ENCODE peak calls at places on chromosomes 13 and 19, in nine cellular contexts. A, R, V, H, N, E, M, B and Z are unnamed samples.
A peak's percentile ranks its signal among the peaks of the same experiment; 100 is the strongest.

GRCh38 chr19:4896372-4896771 is 6.3 kb downstream of the ARRDC5 start:
- DNase-seq in N (no peak), V (no peak), H (no peak), M (no peak), A (no peak), E (peak; percentile 77), R (peak; percentile 65), B (no peak), Z (no peak)

GRCh38 chr13:113207890-113208423 is 512 bp downstream of the PCID2 start:
- DNase-seq in E (no peak), H (peak; percentile 68), V (peak; percentile 76), B (no peak), M (peak; percentile 63), R (peak; percentile 31), N (peak; percentile 61), A (no peak), Z (peak; percentile 56)

GRCh38 chr13:51453959-51454703 is 1.3 kb upstream of the INTS6 start:
- DNase-seq in E (peak; percentile 56), H (peak; percentile 48), A (no peak), R (peak; percentile 22), N (peak; percentile 33), B (no peak), M (peak; percentile 23), V (peak; percentile 35), Z (peak; percentile 14)

GRCh38 chr13:99031725-99032298 is 53.9 kb upstream of the DOCK9 start:
- DNase-seq in B (no peak), H (no peak), V (no peak), E (no peak), R (peak; percentile 80), N (no peak), A (no peak), M (no peak), Z (no peak)

GRCh38 chr13:28316129-28316528 is 177.8 kb downstream of the PAN3 start:
- DNase-seq in A (no peak), R (no peak), M (no peak), H (no peak), B (no peak), V (peak; percentile 36), E (no peak), N (no peak), Z (no peak)

GRCh38 chr13:50788551-50788950 is 54.9 kb downstream of the DLEU7 start:
- DNase-seq in N (no peak), R (peak; percentile 7), V (no peak), E (no peak), B (no peak), M (no peak), H (no peak), A (no peak), Z (no peak)

GRCh38 chr13:81540777-81541176 is 1199.9 kb upstream of the SPRY2 start:
- DNase-seq in E (no peak), R (peak; percentile 7), A (no peak), V (peak; percentile 13), N (no peak), B (no peak), M (no peak), H (no peak), Z (peak; percentile 19)

GRCh38 chr13:110799246-110800236 is 86.0 kb downstream of the ING1 start:
- DNase-seq in V (no peak), B (peak; percentile 69), N (peak; percentile 80), R (no peak), A (no peak), H (no peak), M (no peak), E (peak; percentile 67), Z (no peak)

GRCh38 chr19:31506102-31506501 is 156.9 kb upstream of the TSHZ3 start:
- DNase-seq in H (no peak), A (no peak), M (no peak), V (no peak), E (no peak), R (no peak), B (no peak), N (no peak), Z (no peak)

GRCh38 chr13:110448230-110448629 is 113.3 kb downstream of the RAB20 start:
- DNase-seq in V (no peak), E (no peak), R (peak; percentile 84), M (no peak), N (peak; percentile 93), B (peak; percentile 68), H (no peak), A (no peak), Z (no peak)

GRCh38 chr13:32585625-32586021 is 629 bp upstream of the PDS5B start:
- DNase-seq in A (peak; percentile 2), B (no peak), M (peak; percentile 10), N (peak; percentile 56), R (no peak), E (no peak), H (no peak), V (peak; percentile 44), Z (no peak)

DNA sequence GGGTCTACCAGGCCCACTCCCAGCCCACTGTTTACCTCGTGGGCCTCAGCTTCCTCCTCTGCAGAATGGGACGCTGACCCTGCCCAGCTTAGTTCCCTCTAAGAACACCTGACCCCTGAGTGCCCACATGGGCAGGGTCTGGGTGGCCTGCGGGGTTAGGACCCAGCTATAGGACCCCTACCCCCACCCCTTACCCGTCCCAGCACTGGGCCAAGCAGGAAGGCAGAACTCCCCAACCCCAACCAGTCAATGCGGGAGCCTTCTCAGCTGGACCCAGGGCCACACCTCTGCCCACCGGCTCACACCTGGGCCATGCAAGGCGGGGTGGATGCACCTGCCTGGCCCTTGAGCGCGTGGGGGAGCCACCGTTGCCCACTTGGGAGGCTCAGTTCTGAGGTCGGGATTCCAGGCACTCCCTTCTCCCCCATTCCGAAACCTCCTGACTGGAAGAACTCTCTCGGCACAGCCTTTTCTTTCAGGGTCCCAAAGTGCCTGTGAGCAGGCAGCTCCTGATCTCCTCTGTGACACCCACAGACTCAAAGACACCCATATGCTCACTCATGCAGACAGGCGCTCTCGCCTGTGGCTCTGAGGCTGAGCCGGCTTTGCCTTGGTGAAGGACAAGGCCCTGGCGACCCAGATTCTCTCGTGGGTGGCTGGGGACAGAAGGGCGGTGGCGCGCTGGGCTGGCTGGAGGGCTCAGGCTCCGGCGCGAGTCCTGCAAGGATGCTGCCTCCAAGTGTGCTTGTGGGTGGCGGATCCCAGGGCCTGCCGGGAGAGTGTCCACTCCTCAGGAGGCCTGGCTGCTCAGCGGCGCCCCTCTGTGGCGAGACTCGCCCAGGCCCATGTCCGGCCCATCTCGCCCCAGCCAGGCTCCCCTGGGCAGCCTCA is 27.9 kb upstream of the PARP4 start:
- DNase-seq in V (peak; percentile 41), B (no peak), R (no peak), M (peak; percentile 80), H (peak; percentile 63), A (peak; percentile 20), E (no peak), N (no peak), Z (no peak)
- TF ChIP-seq CTCF in V (peak; percentile 46), B (peak; percentile 24), R (no peak), M (peak; percentile 19), H (peak; percentile 84), A (peak; percentile 33), E (no peak), N (no peak), Z (peak; percentile 5)

GRCh38 chr19:16338470-16339360 is 14.1 kb downstream of the KLF2 start:
- DNase-seq in N (peak; percentile 98), V (no peak), E (no peak), H (no peak), R (peak; percentile 47), A (no peak), B (peak; percentile 69), M (no peak), Z (no peak)
- TF ChIP-seq CTCF in N (no peak), V (no peak), E (no peak), H (no peak), R (no peak), A (no peak), B (no peak), M (no peak), Z (no peak)

GRCh38 chr13:44575035-44575434 is 1.1 kb downstream of the TSC22D1 start:
- DNase-seq in V (no peak), R (peak; percentile 28), E (no peak), N (no peak), M (no peak), A (no peak), B (no peak), H (no peak), Z (no peak)

GRCh38 chr13:44573071-44573470 is 3.1 kb downstream of the TSC22D1 start:
- DNase-seq in R (no peak), M (no peak), B (no peak), E (no peak), A (no peak), V (peak; percentile 60), N (peak; percentile 33), H (no peak), Z (no peak)

GRCh38 chr13:44575741-44576395 is at the start of gene TSC22D1:
- DNase-seq in N (peak; percentile 66), V (peak; percentile 66), R (peak; percentile 12), M (peak; percentile 50), B (peak; percentile 17), E (peak; percentile 67), A (peak; percentile 37), H (peak; percentile 22), Z (peak; percentile 48)

GRCh38 chr13:44574466-44574855 is 1.7 kb downstream of the TSC22D1 start:
- DNase-seq in A (no peak), V (peak; percentile 15), H (no peak), R (peak; percentile 26), M (no peak), E (no peak), N (no peak), B (no peak), Z (no peak)

DNA sequence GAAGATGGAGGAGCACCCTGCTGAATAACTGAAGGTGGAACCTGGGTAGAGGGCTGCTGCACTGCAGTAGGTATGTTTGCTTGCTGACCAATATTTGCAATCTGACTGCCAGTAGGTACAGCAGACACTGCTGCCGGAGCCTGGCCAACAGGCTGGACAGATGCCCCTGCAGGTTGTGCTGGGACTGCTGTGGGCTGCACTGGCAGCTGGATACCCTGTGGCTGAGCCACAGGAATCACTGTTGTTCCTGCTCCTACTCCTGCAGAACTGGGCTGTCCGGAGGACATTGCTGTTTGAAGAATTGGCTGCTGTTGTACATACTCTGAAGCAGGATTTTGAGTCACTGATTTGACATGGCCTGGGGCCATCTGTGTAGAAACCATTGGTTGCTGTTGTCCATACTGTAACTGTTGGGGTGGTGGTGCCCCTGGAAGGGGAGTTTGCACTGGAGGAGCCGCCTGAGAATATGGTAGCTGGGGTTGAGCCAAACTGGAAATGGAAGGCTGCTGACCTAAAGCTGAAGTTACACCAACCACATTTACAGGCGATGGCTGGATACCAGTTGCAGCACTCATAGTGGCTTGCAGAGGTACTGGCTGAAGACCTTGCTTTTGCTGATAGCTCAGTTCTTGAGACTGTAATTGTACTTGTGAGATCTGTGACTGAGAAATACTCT is 2.2 kb downstream of the TSC22D1 start:
- DNase-seq in V (peak; percentile 60), M (no peak), N (peak; percentile 83), B (peak; percentile 62), E (peak; percentile 65), A (no peak), R (peak; percentile 46), H (no peak), Z (peak; percentile 50)
- TF ChIP-seq CTCF in V (peak; percentile 51), M (peak; percentile 28), N (peak; percentile 45), B (peak; percentile 63), E (peak; percentile 57), A (peak; percentile 58), R (peak; percentile 53), H (peak; percentile 30), Z (peak; percentile 67)

DNA sequence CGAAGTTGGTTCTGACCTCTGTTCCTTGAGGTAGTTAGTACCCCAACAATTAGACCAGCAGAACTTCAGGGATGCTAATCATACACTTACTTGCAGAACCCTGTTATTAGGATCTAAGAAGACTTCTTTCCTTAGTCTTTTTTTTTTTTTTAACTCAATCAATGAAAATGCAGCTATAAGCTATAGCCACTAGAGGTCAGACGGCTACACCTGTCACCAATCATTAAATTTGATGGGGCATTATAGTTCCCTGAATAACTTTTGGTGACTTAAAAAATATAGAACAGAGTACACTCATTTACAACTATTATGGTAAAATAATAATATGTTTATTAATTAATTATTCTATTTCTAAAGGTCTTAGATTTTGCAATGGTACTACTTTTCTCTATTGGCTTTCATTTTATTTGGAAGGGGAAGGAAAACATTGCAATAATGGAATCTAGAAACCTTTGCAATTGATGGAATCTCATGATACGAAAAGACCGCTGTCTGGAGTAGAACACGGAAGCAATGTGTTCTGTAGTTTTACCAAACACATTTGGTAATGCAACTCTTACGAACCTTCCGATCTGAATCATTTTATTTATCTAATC is 483.2 kb downstream of the DIAPH3 start:
- DNase-seq in E (no peak), H (no peak), V (peak; percentile 35), A (no peak), M (no peak), N (peak; percentile 14), R (peak; percentile 38), B (no peak), Z (no peak)
- TF ChIP-seq CTCF in E (peak; percentile 37), H (no peak), V (peak; percentile 81), A (peak; percentile 87), M (peak; percentile 80), N (peak; percentile 75), R (peak; percentile 40), B (peak; percentile 72), Z (peak; percentile 79)